ENCODE peak calls at places on chromosomes 6 and 20, in eight cellular contexts. One of them, this sample, is unnamed.

GRCh38 chr20:53829086-53829703 is 235.6 kb upstream of the ZNF217 start:
- DNase-seq in H1: no peak
- DNase-seq in A549: peak
- DNase-seq in GM12878: no peak
- DNase-seq in HCT116: peak
- DNase-seq in K562: peak
- DNase-seq in HepG2: no peak
- DNase-seq in endothelial cell of umbilical vein: peak
- DNase-seq in this sample: peak

GRCh38 chr6:3393796-3394195 is 63.1 kb downstream of the SLC22A23 start:
- DNase-seq in H1: no peak
- DNase-seq in A549: no peak
- DNase-seq in GM12878: no peak
- DNase-seq in HCT116: no peak
- DNase-seq in K562: no peak
- DNase-seq in HepG2: no peak
- DNase-seq in endothelial cell of umbilical vein: no peak
- DNase-seq in this sample: no peak

GRCh38 chr6:138655828-138656227 is 117.7 kb upstream of the CCDC28A start:
- DNase-seq in H1: no peak
- DNase-seq in A549: no peak
- DNase-seq in GM12878: no peak
- DNase-seq in HCT116: no peak
- DNase-seq in K562: no peak
- DNase-seq in HepG2: no peak
- DNase-seq in endothelial cell of umbilical vein: no peak
- DNase-seq in this sample: peak

GRCh38 chr6:139839506-139840156 is 465.2 kb upstream of the CITED2 start:
- DNase-seq in H1: no peak
- DNase-seq in A549: no peak
- DNase-seq in GM12878: no peak
- DNase-seq in HCT116: no peak
- DNase-seq in K562: no peak
- DNase-seq in HepG2: no peak
- DNase-seq in endothelial cell of umbilical vein: no peak
- DNase-seq in this sample: peak

GRCh38 chr6:42269553-42269952 is 51.9 kb upstream of the MRPS10 start:
- DNase-seq in H1: no peak
- DNase-seq in A549: no peak
- DNase-seq in GM12878: peak
- DNase-seq in HCT116: no peak
- DNase-seq in K562: no peak
- DNase-seq in HepG2: no peak
- DNase-seq in endothelial cell of umbilical vein: no peak
- DNase-seq in this sample: no peak

GRCh38 chr6:45812937-45813336 is 202.7 kb downstream of the CLIC5 start:
- DNase-seq in H1: no peak
- DNase-seq in A549: no peak
- DNase-seq in GM12878: no peak
- DNase-seq in HCT116: no peak
- DNase-seq in K562: no peak
- DNase-seq in HepG2: no peak
- DNase-seq in endothelial cell of umbilical vein: no peak
- DNase-seq in this sample: no peak

GRCh38 chr6:52574709-52575489 is 2.0 kb downstream of the TRAM2 start:
- DNase-seq in H1: no peak
- DNase-seq in A549: no peak
- DNase-seq in GM12878: peak
- DNase-seq in HCT116: no peak
- DNase-seq in K562: peak
- DNase-seq in HepG2: no peak
- DNase-seq in endothelial cell of umbilical vein: peak
- DNase-seq in this sample: peak

GRCh38 chr6:128111096-128111495 is 210.2 kb upstream of the THEMIS start:
- DNase-seq in H1: no peak
- DNase-seq in A549: no peak
- DNase-seq in GM12878: no peak
- DNase-seq in HCT116: no peak
- DNase-seq in K562: no peak
- DNase-seq in HepG2: no peak
- DNase-seq in endothelial cell of umbilical vein: no peak
- DNase-seq in this sample: no peak

GRCh38 chr20:37361336-37361735 is 15.4 kb downstream of the SRC start:
- DNase-seq in H1: no peak
- DNase-seq in A549: no peak
- DNase-seq in GM12878: no peak
- DNase-seq in HCT116: no peak
- DNase-seq in K562: no peak
- DNase-seq in HepG2: no peak
- DNase-seq in endothelial cell of umbilical vein: no peak
- DNase-seq in this sample: no peak

GRCh38 chr20:52438326-52438963 is 246.9 kb upstream of the ZFP64 start:
- DNase-seq in H1: peak
- DNase-seq in A549: no peak
- DNase-seq in GM12878: no peak
- DNase-seq in HCT116: no peak
- DNase-seq in K562: peak
- DNase-seq in HepG2: no peak
- DNase-seq in endothelial cell of umbilical vein: no peak
- DNase-seq in this sample: no peak

GRCh38 chr20:24948939-24949679 is at the start of gene CST7:
- DNase-seq in H1: no peak
- DNase-seq in A549: no peak
- DNase-seq in GM12878: peak
- DNase-seq in HCT116: no peak
- DNase-seq in K562: no peak
- DNase-seq in HepG2: no peak
- DNase-seq in endothelial cell of umbilical vein: no peak
- DNase-seq in this sample: peak

GRCh38 chr6:83592770-83593394 is 80.5 kb downstream of the PRSS35 start:
- DNase-seq in H1: no peak
- DNase-seq in A549: peak
- DNase-seq in GM12878: peak
- DNase-seq in HCT116: peak
- DNase-seq in K562: peak
- DNase-seq in HepG2: peak
- DNase-seq in endothelial cell of umbilical vein: peak
- DNase-seq in this sample: peak

GRCh38 chr6:25307805-25308494 is 28.8 kb downstream of the CARMIL1 start:
- DNase-seq in H1: no peak
- DNase-seq in A549: no peak
- DNase-seq in GM12878: no peak
- DNase-seq in HCT116: no peak
- DNase-seq in K562: no peak
- DNase-seq in HepG2: no peak
- DNase-seq in endothelial cell of umbilical vein: no peak
- DNase-seq in this sample: no peak

GRCh38 chr6:151447237-151447636 is 4.7 kb downstream of the RMND1 start:
- DNase-seq in H1: no peak
- DNase-seq in A549: no peak
- DNase-seq in GM12878: no peak
- DNase-seq in HCT116: no peak
- DNase-seq in K562: no peak
- DNase-seq in HepG2: no peak
- DNase-seq in endothelial cell of umbilical vein: no peak
- DNase-seq in this sample: no peak

GRCh38 chr6:151448623-151449022 is 3.3 kb downstream of the RMND1 start:
- DNase-seq in H1: no peak
- DNase-seq in A549: no peak
- DNase-seq in GM12878: no peak
- DNase-seq in HCT116: no peak
- DNase-seq in K562: no peak
- DNase-seq in HepG2: no peak
- DNase-seq in endothelial cell of umbilical vein: no peak
- DNase-seq in this sample: peak

GRCh38 chr6:151451417-151451949 is 443 bp downstream of the RMND1 start:
- DNase-seq in H1: no peak
- DNase-seq in A549: no peak
- DNase-seq in GM12878: no peak
- DNase-seq in HCT116: no peak
- DNase-seq in K562: no peak
- DNase-seq in HepG2: no peak
- DNase-seq in endothelial cell of umbilical vein: peak
- DNase-seq in this sample: no peak

GRCh38 chr6:151452750-151453427 is 963 bp upstream of the RMND1 start:
- DNase-seq in H1: no peak
- DNase-seq in A549: no peak
- DNase-seq in GM12878: no peak
- DNase-seq in HCT116: no peak
- DNase-seq in K562: peak
- DNase-seq in HepG2: no peak
- DNase-seq in endothelial cell of umbilical vein: peak
- DNase-seq in this sample: peak

DNA sequence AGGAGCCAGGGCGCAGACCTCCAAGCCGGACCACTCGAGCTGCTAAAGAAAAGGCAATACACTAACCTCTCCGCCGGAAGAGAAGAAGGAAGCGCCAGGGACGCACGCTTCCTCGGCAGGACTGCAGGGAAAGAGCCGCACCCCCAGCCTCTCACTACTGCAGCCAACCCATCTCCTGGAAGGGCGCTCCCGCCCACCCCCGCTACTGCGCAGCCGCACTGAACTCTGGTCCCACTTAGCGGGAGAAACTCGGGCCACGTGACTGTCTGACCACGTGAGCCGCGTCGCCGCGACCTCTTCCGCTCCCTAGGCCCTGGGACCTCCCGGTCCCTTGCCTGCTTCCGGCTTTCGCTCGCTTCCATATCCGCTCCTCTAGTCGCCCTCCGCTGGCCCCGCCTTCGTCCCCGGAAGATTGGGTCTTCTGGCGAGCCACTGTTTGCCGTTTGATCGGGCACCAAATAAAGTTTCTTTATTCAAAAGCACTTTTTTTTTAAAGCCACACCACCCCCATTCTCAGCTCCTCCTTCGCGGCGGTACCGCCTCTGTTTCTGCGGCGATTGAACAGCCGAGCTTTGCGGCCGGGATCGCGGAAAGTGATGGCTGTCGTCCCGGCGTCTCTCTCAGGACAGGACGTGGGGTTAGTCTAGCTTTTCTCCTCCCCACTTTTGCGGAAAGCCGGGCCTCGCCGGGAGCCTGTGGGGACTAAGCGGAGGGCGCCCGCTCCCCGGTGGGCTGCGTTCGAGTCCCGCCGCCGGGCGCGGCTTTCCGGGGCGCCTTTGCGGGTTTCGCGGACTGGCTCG is at the start of gene RMND1:
- DNase-seq in H1: peak
- DNase-seq in A549: peak
- DNase-seq in GM12878: peak
- DNase-seq in HCT116: peak
- DNase-seq in K562: peak
- DNase-seq in HepG2: peak
- DNase-seq in endothelial cell of umbilical vein: peak
- DNase-seq in this sample: peak
- H3K4me3 ChIP-seq in H1: peak
- H3K4me3 ChIP-seq in A549: peak
- H3K4me3 ChIP-seq in GM12878: peak
- H3K4me3 ChIP-seq in HCT116: peak
- H3K4me3 ChIP-seq in K562: peak
- H3K4me3 ChIP-seq in HepG2: peak
- H3K4me3 ChIP-seq in endothelial cell of umbilical vein: peak
- H3K4me3 ChIP-seq in this sample: peak

DNA sequence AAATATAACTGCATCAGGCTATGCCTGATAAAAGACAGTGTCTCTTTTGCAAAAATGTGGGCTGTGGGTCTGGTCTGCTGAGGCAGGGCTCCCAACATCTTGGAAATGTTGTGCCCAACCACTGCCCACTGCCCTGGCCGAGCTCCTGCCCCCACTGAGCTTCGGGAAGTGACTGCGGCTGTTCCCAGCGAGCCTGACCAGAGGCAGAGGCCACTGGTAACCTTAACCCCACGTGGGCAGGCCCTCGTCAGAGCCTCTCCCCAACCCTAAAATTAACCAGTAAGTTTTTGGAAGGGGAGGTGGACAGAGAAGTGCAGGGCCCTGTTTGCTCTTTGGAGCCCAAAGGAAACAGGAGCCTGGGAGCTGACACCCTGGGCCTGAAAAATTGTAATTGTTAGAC is 225.9 kb downstream of the MAFB start:
- DNase-seq in H1: no peak
- DNase-seq in A549: no peak
- DNase-seq in GM12878: no peak
- DNase-seq in HCT116: no peak
- DNase-seq in K562: no peak
- DNase-seq in HepG2: no peak
- DNase-seq in endothelial cell of umbilical vein: no peak
- DNase-seq in this sample: no peak
- TF ChIP-seq POLR2A in H1: no peak
- TF ChIP-seq POLR2A in A549: no peak
- TF ChIP-seq POLR2A in GM12878: no peak
- TF ChIP-seq POLR2A in HCT116: no peak
- TF ChIP-seq POLR2A in K562: no peak
- TF ChIP-seq POLR2A in HepG2: no peak
- TF ChIP-seq POLR2A in endothelial cell of umbilical vein: no peak
- TF ChIP-seq POLR2A in this sample: no peak

DNA sequence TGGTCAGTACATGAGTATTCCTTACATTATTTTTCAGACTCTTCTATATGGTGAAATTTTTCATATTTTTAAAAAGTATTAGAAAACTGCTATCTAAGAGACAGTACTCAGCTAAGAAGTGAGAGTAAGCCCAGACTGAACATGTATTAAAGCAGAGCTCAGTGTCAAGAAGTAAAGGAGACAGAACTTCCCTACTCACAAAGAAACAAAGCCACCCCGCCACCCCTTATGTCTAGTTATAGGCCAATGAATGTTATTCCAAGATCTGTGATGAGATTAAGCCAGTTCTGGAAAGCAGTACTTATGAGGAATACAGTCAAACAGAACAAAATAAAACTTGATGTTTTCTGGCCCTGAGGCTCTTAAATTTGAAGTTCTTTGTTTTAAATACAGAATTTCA is 114.5 kb downstream of the RNGTT start:
- DNase-seq in H1: no peak
- DNase-seq in A549: no peak
- DNase-seq in GM12878: no peak
- DNase-seq in HCT116: no peak
- DNase-seq in K562: no peak
- DNase-seq in HepG2: no peak
- DNase-seq in endothelial cell of umbilical vein: peak
- DNase-seq in this sample: no peak
- TF ChIP-seq MAX in H1: no peak
- TF ChIP-seq MAX in A549: no peak
- TF ChIP-seq MAX in GM12878: no peak
- TF ChIP-seq MAX in HCT116: no peak
- TF ChIP-seq MAX in K562: no peak
- TF ChIP-seq MAX in HepG2: no peak
- TF ChIP-seq MAX in endothelial cell of umbilical vein: no peak
- TF ChIP-seq MAX in this sample: no peak

DNA sequence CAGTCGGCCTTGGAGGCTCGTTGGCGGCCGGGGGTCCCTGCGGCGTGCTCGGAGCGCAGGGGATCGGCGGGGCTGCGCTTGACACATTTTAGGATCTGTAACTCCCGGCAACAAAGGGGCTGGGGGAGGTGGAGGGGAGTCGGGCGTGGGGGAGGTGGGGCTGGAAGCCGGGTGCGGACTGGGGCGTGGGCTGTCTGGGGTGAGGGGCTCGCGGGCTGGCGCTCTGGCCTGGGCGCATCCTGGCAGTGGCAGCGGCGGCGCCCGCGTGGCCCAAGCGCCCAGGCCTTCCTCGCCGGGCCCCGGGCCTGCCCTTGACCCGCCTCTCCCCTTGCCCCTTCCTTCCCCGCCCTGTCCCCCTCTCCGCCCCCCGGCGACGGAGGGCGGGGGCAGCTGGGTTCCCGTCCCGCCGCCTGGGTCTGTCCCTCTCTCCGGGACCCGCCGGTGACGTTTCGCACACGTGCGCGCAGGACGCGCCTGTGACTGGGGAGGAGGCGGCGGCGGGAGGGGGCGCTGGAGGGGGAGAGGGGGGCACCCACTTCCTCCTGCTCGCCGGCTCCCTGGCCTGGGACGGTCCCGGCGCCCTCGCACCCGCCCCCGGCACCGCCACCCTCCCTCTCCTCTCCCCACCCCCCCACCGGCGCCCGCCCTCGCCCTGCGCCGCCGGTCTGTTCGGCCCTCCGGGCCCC is 1.5 kb downstream of the E2F3 start:
- DNase-seq in H1: peak
- DNase-seq in A549: peak
- DNase-seq in GM12878: peak
- DNase-seq in HCT116: peak
- DNase-seq in K562: peak
- DNase-seq in HepG2: peak
- DNase-seq in endothelial cell of umbilical vein: peak
- DNase-seq in this sample: peak
- H3K4me3 ChIP-seq in H1: peak
- H3K4me3 ChIP-seq in A549: peak
- H3K4me3 ChIP-seq in GM12878: peak
- H3K4me3 ChIP-seq in HCT116: peak
- H3K4me3 ChIP-seq in K562: peak
- H3K4me3 ChIP-seq in HepG2: peak
- H3K4me3 ChIP-seq in endothelial cell of umbilical vein: peak
- H3K4me3 ChIP-seq in this sample: peak

This sample was measured in NB4.